ENCODE peak calls at places on chromosomes 7 and 10, in five cellular contexts. G, Z, A, K and C are unnamed samples.

GRCh38 chr10:93334901-93335312 is 147.2 kb downstream of the MYOF start:
- DNase-seq in A (no peak), K (no peak), Z (no peak), G (no peak), C (no peak)

GRCh38 chr10:69745698-69746097 is 56.0 kb upstream of the COL13A1 start:
- DNase-seq in K (no peak), Z (no peak), G (no peak), A (no peak), C (no peak)

GRCh38 chr10:131726967-131727366 is 173.8 kb upstream of the PPP2R2D start:
- DNase-seq in K (no peak), Z (no peak), G (peak; percentile 49), A (no peak), C (no peak)

GRCh38 chr10:118924493-118924892 is 105.0 kb upstream of the NANOS1 start:
- DNase-seq in Z (no peak), G (no peak), K (no peak), A (no peak), C (no peak)

GRCh38 chr10:29081971-29082699 is 206.7 kb upstream of the LYZL1 start:
- DNase-seq in A (no peak), K (no peak), G (no peak), Z (no peak), C (no peak)

GRCh38 chr7:11784808-11785536 is 47.0 kb downstream of the THSD7A start:
- DNase-seq in K (no peak), Z (no peak), G (no peak), A (no peak), C (no peak)

GRCh38 chr7:51732951-51733350 is 416.3 kb upstream of the COBL start:
- DNase-seq in G (no peak), K (no peak), A (no peak), Z (no peak), C (no peak)

GRCh38 chr7:68213838-68214237 is 1217.2 kb downstream of the TYW1 start:
- DNase-seq in G (no peak), Z (no peak), K (no peak), A (no peak), C (no peak)

GRCh38 chr10:21030096-21030495 is 133.0 kb upstream of the NEBL start:
- DNase-seq in G (no peak), K (no peak), A (no peak), Z (peak; percentile 93), C (no peak)

GRCh38 chr7:19772858-19773337 is 519 bp downstream of the TMEM196 start:
- DNase-seq in A (no peak), K (no peak), Z (peak; percentile 54), G (no peak), C (no peak)

GRCh38 chr7:21169667-21170605 is 257.9 kb upstream of the SP4 start:
- DNase-seq in A (no peak), G (no peak), Z (no peak), K (no peak), C (no peak)

GRCh38 chr10:62348029-62348428 is 26.1 kb upstream of the ZNF365 start:
- DNase-seq in A (no peak), Z (no peak), K (no peak), G (no peak), C (no peak)

GRCh38 chr10:31999261-31999660 is 57.0 kb downstream of the KIF5B start:
- DNase-seq in G (no peak), Z (no peak), A (no peak), K (no peak), C (no peak)

GRCh38 chr10:31819393-31819820 is 109.2 kb downstream of the ARHGAP12 start:
- DNase-seq in K (peak; percentile 33), A (no peak), G (no peak), Z (no peak), C (no peak)

GRCh38 chr10:127878474-127879055 is 14.2 kb downstream of the CLRN3 start:
- DNase-seq in Z (no peak), A (no peak), K (no peak), G (no peak), C (no peak)

GRCh38 chr7:103989785-103990775 is 622 bp upstream of the RELN start:
- DNase-seq in A (no peak), Z (peak; percentile 58), K (no peak), G (peak; percentile 79), C (no peak)

GRCh38 chr10:29131952-29132820 is 156.7 kb upstream of the LYZL1 start:
- DNase-seq in A (no peak), G (peak; percentile 51), Z (peak; percentile 72), K (peak; percentile 40), C (no peak)

GRCh38 chr7:910931-911431 is 34.6 kb downstream of the GET4 start:
- DNase-seq in A (no peak), Z (no peak), K (no peak), G (peak; percentile 72), C (no peak)

GRCh38 chr10:132248455-132249231 is 59.1 kb downstream of the STK32C start:
- DNase-seq in Z (peak; percentile 33), K (no peak), A (no peak), G (peak; percentile 92), C (peak; percentile 59)

GRCh38 chr10:103932996-103933395 is 15.0 kb upstream of the STN1 start:
- DNase-seq in A (no peak), G (no peak), K (no peak), Z (no peak), C (no peak)

GRCh38 chr7:77958436-77958835 is 159.9 kb downstream of the PHTF2 start:
- DNase-seq in A (no peak), Z (no peak), K (no peak), G (no peak), C (no peak)

GRCh38 chr7:139914306-139914747 is 85.3 kb downstream of the TBXAS1 start:
- DNase-seq in A (no peak), K (no peak), Z (peak; percentile 67), G (no peak), C (no peak)

GRCh38 chr7:43834463-43835251 is 34.7 kb downstream of the MRPS24 start:
- DNase-seq in G (no peak), K (no peak), Z (peak; percentile 7), A (no peak), C (no peak)

GRCh38 chr7:129831424-129832058 is 121.2 kb downstream of the UBE2H start:
- DNase-seq in G (no peak), A (no peak), Z (peak; percentile 83), K (peak; percentile 34), C (no peak)

GRCh38 chr10:110174201-110174600 is 33.2 kb upstream of the MXI1 start:
- DNase-seq in G (no peak), A (no peak), K (no peak), Z (no peak), C (no peak)

GRCh38 chr10:34526758-34527730 is 288.1 kb downstream of the PARD3 start:
- DNase-seq in Z (peak; percentile 93), K (no peak), G (no peak), A (no peak), C (peak; percentile 15)

GRCh38 chr7:36946401-36946739 is 222.1 kb upstream of the AOAH start:
- DNase-seq in G (no peak), Z (no peak), A (peak; percentile 31), K (no peak), C (no peak)

GRCh38 chr10:73950569-73950968 is 39.6 kb downstream of the PLAU start:
- DNase-seq in K (no peak), G (no peak), Z (no peak), A (no peak), C (no peak)

GRCh38 chr10:125038637-125039036 is 96.7 kb downstream of the ZRANB1 start:
- DNase-seq in A (peak; percentile 46), Z (no peak), K (peak; percentile 76), G (no peak), C (no peak)

GRCh38 chr10:70376436-70377378 is 5.7 kb downstream of the LRRC20 start:
- DNase-seq in Z (no peak), G (no peak), A (no peak), K (no peak), C (no peak)

GRCh38 chr7:47816647-47817046 is 131.6 kb downstream of the PKD1L1 start:
- DNase-seq in Z (no peak), K (no peak), A (no peak), G (no peak), C (no peak)

GRCh38 chr10:34996843-34997242 is 93.3 kb downstream of the CUL2 start:
- DNase-seq in K (no peak), A (no peak), G (peak; percentile 78), Z (peak; percentile 66), C (peak; percentile 55)

DNA sequence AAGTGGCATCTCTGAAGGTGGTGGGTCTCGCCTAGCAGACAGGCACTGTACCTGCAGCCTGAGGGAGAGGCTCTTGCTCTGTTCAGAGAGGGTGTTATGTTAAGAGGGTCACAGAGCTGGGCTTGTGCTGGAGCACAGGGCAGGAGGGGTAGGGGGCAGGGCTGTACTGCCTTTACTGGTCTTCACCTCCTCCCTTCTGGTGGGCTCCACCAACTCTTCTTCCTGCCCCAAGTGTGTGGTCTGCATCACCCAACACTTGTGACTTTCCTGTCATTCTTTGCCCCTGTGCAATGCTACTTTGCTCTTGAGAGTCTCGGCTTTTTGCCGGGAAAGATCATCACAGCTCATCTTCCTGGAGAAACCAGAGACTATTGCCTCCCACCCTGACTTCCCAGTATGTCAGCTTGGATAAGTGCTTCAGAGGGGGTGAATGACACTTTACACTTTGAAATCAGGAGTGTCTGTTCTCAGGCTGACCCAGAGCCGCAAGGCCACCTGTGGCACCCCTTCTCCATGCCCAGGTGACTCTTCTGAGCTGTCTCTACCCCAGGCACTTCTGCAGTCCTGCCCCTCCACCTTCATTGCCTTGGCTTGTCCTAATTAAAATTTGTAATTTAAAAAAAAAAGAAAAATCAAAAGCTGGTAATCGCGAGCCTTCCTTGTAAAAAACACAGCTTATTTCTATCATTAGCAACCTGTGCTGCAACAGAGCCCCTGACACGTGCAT is 38.4 kb upstream of the IKZF1 start:
- DNase-seq in K (no peak), Z (no peak), G (no peak), A (no peak), C (no peak)
- H3K4me1 ChIP-seq in K (no peaks in the 10 kb centered on the region), Z (no peaks in the 10 kb centered on the region), G (no peaks in the 10 kb centered on the region), A (no peaks in the 10 kb centered on the region), C (no peaks in the 10 kb centered on the region)

GRCh38 chr7:26631601-26632000 is 232.8 kb downstream of the SKAP2 start:
- DNase-seq in Z (no peak), G (no peak), A (no peak), K (no peak), C (no peak)
- H3K4me3 ChIP-seq in Z (no peak overlapping the region), G (no peak overlapping the region), A (no peak overlapping the region), K (no peak overlapping the region), C (no peak overlapping the region)

GRCh38 chr7:17307558-17307957 is 9.1 kb downstream of the AHR start:
- DNase-seq in A (no peak), Z (no peak), G (no peak), K (no peak), C (no peak)
- H3K4me1 ChIP-seq in A (no peaks in the 10 kb centered on the region), Z (no peaks in the 10 kb centered on the region), G (peaks cover 54% of the 10 kb centered on the region), K (peaks cover 35% of the 10 kb centered on the region), C (peaks cover 29% of the 10 kb centered on the region)

DNA sequence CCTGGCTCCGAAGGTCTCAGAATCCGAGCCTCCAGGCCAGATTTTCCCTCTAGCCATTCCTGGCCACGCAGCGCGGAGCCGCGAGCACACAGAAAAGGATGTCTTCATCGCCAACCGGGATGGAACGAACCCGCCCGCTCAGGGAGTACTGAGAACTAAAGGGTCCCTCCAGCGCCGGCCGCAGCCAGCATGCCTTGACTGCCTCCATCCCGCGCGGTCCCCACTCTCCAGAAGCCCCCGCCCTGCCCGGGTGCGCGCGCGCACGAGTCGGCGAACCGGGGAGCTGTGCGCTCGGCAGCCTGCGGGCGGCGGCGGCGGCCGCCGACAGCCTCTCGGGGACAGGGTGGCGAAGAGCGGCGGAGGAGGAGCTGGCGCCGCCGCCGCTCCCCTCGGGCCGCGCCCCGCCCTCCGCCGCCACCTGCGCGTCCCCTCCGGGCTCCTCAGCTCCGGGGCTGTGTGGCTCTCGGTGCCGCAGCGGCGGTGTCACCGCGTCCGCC is 640 bp upstream of the GALNT17 start:
- DNase-seq in G (peak; percentile 81), Z (peak; percentile 11), K (peak; percentile 72), A (peak; percentile 54), C (no peak)
- H3K4me3 ChIP-seq in G (peak overlapping the region; percentile 39), Z (peak overlapping the region; percentile 75), K (peak overlapping the region; percentile 56), A (peak overlapping the region; percentile 64), C (no peak overlapping the region)